ENCODE peak calls at places on chromosome 19, in six cellular contexts. S is activated CD4-positive, alpha-beta T cell treated with anti-CD3 and anti-CD28 coated beads, Interleukin-2, amount 10 ng/mL, durations not matched to agents 7 days and 5 days; T is ELF-1; H is T-cell; W is choroid plexus epithelial cell; K is activated naive CD8-positive, alpha-beta T cell treated with anti-CD3 and anti-CD28 coated beads, Interleukin-2, amount 50 U/mL, for 24 hours. E is an unnamed sample.

GRCh38 chr19:39878398-39878797 is 32.2 kb upstream of the FBL start:
- DNase-seq in T (no peak), H (no peak), K (no peak), S (no peak), W (no peak), E (no peak)

GRCh38 chr19:7636691-7637373 is at the start of gene STXBP2:
- DNase-seq in K (peak), T (peak), W (peak), S (peak), H (peak), E (no peak)

GRCh38 chr19:35673121-35673804 is 6.9 kb downstream of the UPK1A start:
- DNase-seq in K (peak), S (peak), H (peak), W (peak), T (peak), E (no peak)

GRCh38 chr19:4499855-4500254 is 18.4 kb downstream of the PLIN4 start:
- DNase-seq in K (no peak), W (no peak), S (no peak), H (no peak), T (no peak), E (no peak)

GRCh38 chr19:55352040-55352439 is 2.5 kb downstream of the COX6B2 start:
- DNase-seq in H (no peak), W (no peak), T (no peak), S (no peak), K (no peak), E (no peak)

GRCh38 chr19:40341601-40342482 is 6.4 kb downstream of the C19orf47 start:
- DNase-seq in W (no peak), H (no peak), T (peak), S (no peak), K (no peak), E (no peak)

GRCh38 chr19:15696654-15697194 is 23.8 kb downstream of the CYP4F12 start:
- DNase-seq in K (no peak), W (no peak), H (no peak), T (no peak), S (no peak), E (no peak)

GRCh38 chr19:4991996-4992698 is 23.2 kb downstream of the KDM4B start:
- DNase-seq in K (no peak), T (peak), S (no peak), W (no peak), H (no peak), E (no peak)

GRCh38 chr19:16190198-16190597 is 5.0 kb downstream of the FAM32A start:
- DNase-seq in W (no peak), S (no peak), H (no peak), K (no peak), T (no peak), E (no peak)

GRCh38 chr19:48806818-48807589 is 3.8 kb downstream of the BCAT2 start:
- DNase-seq in T (peak), S (no peak), W (peak), H (peak), K (no peak), E (peak)

GRCh38 chr19:35702223-35703012 is 1.9 kb upstream of the ZBTB32 start:
- DNase-seq in K (peak), S (peak), H (peak), W (peak), T (peak), E (peak)

GRCh38 chr19:55112246-55112780 is 5.1 kb downstream of the PPP1R12C start:
- DNase-seq in S (no peak), K (no peak), T (no peak), W (no peak), H (no peak), E (no peak)

GRCh38 chr19:4456843-4457653 is 546 bp downstream of the UBXN6 start:
- DNase-seq in W (peak), S (peak), K (peak), H (peak), T (no peak), E (peak)

GRCh38 chr19:961866-962620 is 22.1 kb upstream of the WDR18 start:
- DNase-seq in S (peak), W (peak), T (peak), H (no peak), K (no peak), E (peak)

GRCh38 chr19:28103916-28104315 is 1109.0 kb downstream of the UQCRFS1 start:
- DNase-seq in K (no peak), T (peak), W (no peak), S (no peak), H (no peak), E (no peak)

E was measured in DND-41.